ENCODE peak calls at places on chromosomes 1 and 21, in seven cellular contexts. P is A549; F is HAP-1; Y is naive thymus-derived CD4-positive, alpha-beta T cell; C is SJSA1; L is CD4-positive, CD25-positive, alpha-beta regulatory T cell; K is ovary. T is an unnamed sample. For H3K4me1, the result is how much of the 10 kb centered on the place peaks cover.

GRCh38 chr1:115642168-115643072 is 650 bp downstream of the VANGL1 start:
- DNase-seq in C (peak), K (peak), F (peak), L (no peak), P (peak), Y (peak), T (peak)

GRCh38 chr1:12387641-12388040 is 157.8 kb downstream of the VPS13D start:
- DNase-seq in L (no peak), Y (no peak), C (no peak), P (no peak), F (no peak), K (no peak), T (no peak)

GRCh38 chr1:117167402-117167801 is 43.3 kb downstream of the VTCN1 start:
- DNase-seq in C (no peak), Y (no peak), K (no peak), P (no peak), L (no peak), F (no peak), T (no peak)

GRCh38 chr1:87956072-87956471 is 627.4 kb downstream of the LMO4 start:
- DNase-seq in Y (no peak), C (peak), K (no peak), F (no peak), P (peak), L (no peak), T (peak)

GRCh38 chr1:78536427-78536826 is 45.7 kb downstream of the PTGFR start:
- DNase-seq in P (no peak), C (no peak), Y (no peak), F (no peak), L (no peak), K (no peak), T (no peak)

GRCh38 chr1:173048629-173049326 is 2.0 kb downstream of the TNFSF18 start:
- DNase-seq in L (no peak), Y (no peak), P (no peak), C (peak), F (no peak), K (no peak), T (no peak)

GRCh38 chr1:91830242-91831131 is 55.5 kb downstream of the TGFBR3 start:
- DNase-seq in Y (no peak), C (peak), P (peak), L (no peak), F (no peak), K (peak), T (peak)

GRCh38 chr1:158019177-158019868 is 25.9 kb downstream of the KIRREL1 start:
- DNase-seq in L (no peak), Y (no peak), C (peak), F (peak), P (peak), K (no peak), T (no peak)

GRCh38 chr1:244735854-244736561 is 83.1 kb downstream of the DESI2 start:
- DNase-seq in Y (no peak), P (no peak), K (no peak), F (no peak), C (no peak), L (no peak), T (no peak)

GRCh38 chr1:47940321-47940720 is 56.9 kb downstream of the TRABD2B start:
- DNase-seq in P (no peak), Y (no peak), C (no peak), L (no peak), F (no peak), K (no peak), T (no peak)

GRCh38 chr1:189669846-189670245 is 807.8 kb downstream of the BRINP3 start:
- DNase-seq in P (no peak), L (no peak), F (no peak), K (no peak), C (no peak), Y (no peak), T (no peak)

GRCh38 chr1:23098463-23099170 is 70.0 kb downstream of the LUZP1 start:
- DNase-seq in K (peak), C (peak), Y (peak), P (peak), L (peak), F (peak), T (peak)

GRCh38 chr1:89711140-89711778 is 78.3 kb downstream of the LRRC8C start:
- DNase-seq in P (no peak), Y (no peak), C (no peak), K (no peak), L (no peak), F (no peak), T (no peak)

GRCh38 chr1:218591966-218592365 is 246.8 kb downstream of the TGFB2 start:
- DNase-seq in K (no peak), L (no peak), C (no peak), P (no peak), Y (no peak), F (no peak), T (no peak)

GRCh38 chr1:101166583-101167120 is 70.2 kb upstream of the S1PR1 start:
- DNase-seq in F (no peak), C (peak), P (no peak), K (no peak), L (no peak), Y (no peak), T (no peak)

GRCh38 chr1:174982971-174983689 is 16.6 kb upstream of the CACYBP start:
- DNase-seq in Y (no peak), P (peak), L (no peak), F (peak), C (peak), K (no peak), T (peak)

GRCh38 chr1:192879416-192879815 is 70.6 kb downstream of the RGS2 start:
- DNase-seq in C (no peak), P (no peak), L (no peak), F (no peak), K (no peak), Y (no peak), T (peak)

GRCh38 chr21:17454315-17455027 is 58.4 kb upstream of the CXADR start:
- DNase-seq in Y (peak), P (peak), F (peak), C (peak), K (peak), L (no peak), T (peak)

GRCh38 chr1:151164732-151165280 is 896 bp downstream of the LYSMD1 start:
- DNase-seq in K (no peak), F (no peak), L (no peak), Y (no peak), P (no peak), C (no peak), T (no peak)

DNA sequence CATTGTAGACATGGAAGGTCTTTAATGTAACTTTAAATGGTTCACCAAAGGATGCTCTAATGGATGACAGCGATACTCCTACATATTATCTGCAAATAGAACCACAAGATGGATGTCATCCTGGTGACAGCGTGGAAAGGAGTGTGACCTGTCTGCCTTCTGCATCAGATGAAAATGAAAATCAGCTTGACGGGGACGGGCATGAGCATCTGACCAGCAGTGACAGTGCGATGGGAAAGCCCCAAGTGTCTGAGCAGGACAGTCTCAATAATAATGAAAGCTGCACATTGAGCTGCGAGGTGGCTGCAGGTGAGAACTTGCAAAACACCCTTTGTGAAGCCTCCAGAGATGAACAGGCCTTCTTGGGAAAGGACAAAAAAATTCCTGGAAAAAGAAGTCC is 25.2 kb downstream of the CNST start:
- DNase-seq in Y (no peak), F (no peak), L (no peak), K (no peak), P (no peak), C (no peak), T (no peak)
- H3K4me1 ChIP-seq in Y (under half), F (under half), L (under half), K (under half), P (under half), C (under half), T (under half)

DNA sequence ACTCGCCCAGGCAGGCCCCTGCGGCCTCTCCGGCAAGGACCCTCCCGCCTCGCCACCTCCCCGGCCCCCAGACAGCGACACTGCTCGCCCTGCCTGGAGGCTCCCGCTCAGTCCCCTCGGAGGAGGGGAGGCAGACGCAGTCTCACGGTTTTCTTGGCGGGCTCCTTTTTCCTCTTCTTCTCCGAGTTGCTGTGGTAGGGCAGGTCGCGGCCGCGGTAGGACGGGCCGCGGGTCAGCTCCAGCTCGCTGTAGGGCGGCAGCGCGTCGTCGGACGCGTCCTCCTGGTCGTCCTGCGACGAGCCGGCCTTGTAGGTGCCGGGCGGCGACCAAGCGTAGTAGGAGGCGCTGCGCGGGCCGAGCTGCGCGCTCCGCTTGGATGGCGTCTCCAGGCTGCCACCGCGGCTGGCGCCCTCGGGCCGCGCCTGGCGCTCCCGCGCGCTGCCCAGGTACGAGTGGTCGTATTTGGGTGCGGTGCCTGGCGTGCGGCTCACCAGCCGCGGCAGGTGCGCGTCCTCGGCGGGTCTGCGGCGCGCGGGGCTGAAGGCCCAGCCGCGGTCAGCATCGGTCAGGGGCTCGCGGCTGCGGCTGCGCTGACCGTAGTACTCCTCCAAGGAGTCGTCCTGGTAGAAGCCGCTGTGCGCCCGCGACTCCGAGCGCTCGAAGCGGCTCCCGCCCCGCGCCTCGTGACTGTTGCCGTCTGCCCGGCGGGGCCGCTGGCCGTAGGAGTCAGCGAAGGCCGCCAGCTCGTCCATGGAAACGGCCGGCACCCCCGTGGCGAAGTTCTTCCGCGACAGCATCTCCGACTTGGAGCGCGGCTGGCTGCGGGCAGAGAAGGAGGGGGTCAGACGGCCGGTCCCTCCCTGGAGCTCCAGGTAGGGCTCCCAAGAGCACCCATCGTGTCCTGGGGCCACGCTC is 44.8 kb upstream of the TADA1 start:
- DNase-seq in F (no peak), P (no peak), K (no peak), L (no peak), Y (no peak), C (no peak), T (no peak)
- H3K4me3 ChIP-seq in F (no peak), P (peak), K (peak), L (no peak), Y (no peak), C (no peak), T (no peak)

GRCh38 chr1:17235135-17235880 is 13.6 kb upstream of the PADI3 start:
- DNase-seq in P (no peak), C (no peak), L (no peak), Y (no peak), F (no peak), K (no peak), T (no peak)

GRCh38 chr1:17239420-17239819 is 9.5 kb upstream of the PADI3 start:
- DNase-seq in F (peak), K (peak), Y (no peak), L (no peak), P (peak), C (peak), T (peak)

GRCh38 chr1:17234405-17234804 is 14.5 kb upstream of the PADI3 start:
- DNase-seq in C (no peak), K (no peak), L (no peak), Y (no peak), F (no peak), P (no peak), T (no peak)

GRCh38 chr1:17233675-17234074 is 15.2 kb upstream of the PADI3 start:
- DNase-seq in P (peak), C (peak), F (no peak), K (peak), L (no peak), Y (no peak), T (peak)

GRCh38 chr1:17236779-17237601 is 11.9 kb upstream of the PADI3 start:
- DNase-seq in L (peak), C (peak), K (peak), P (peak), F (peak), Y (peak), T (peak)
- H3K4me1 ChIP-seq in L (under half), C (half or more), K (under half), P (half or more), F (under half), Y (under half), T (under half)

GRCh38 chr1:1345384-1345783 is 3.8 kb downstream of the DVL1 start:
- DNase-seq in C (no peak), K (no peak), P (no peak), F (no peak), Y (no peak), L (no peak), T (no peak)
- H3K4me3 ChIP-seq in C (peak), K (no peak), P (peak), F (no peak), Y (no peak), L (no peak), T (no peak)

T was measured in BE2C.